ENCODE peak calls at places on chromosomes 3 and 15, in five cellular contexts. One of them, this sample, is unnamed.

GRCh38 chr3:24237971-24238767 is 256.5 kb downstream of the THRB start:
- DNase-seq in endothelial cell of umbilical vein: peak
- DNase-seq in GM12878: peak
- DNase-seq in WTC11: peak
- DNase-seq in A549: peak
- DNase-seq in this sample: peak

GRCh38 chr3:142604940-142605339 is 8.7 kb downstream of the PLS1 start:
- DNase-seq in A549: no peak
- DNase-seq in GM12878: no peak
- DNase-seq in WTC11: no peak
- DNase-seq in endothelial cell of umbilical vein: no peak
- DNase-seq in this sample: no peak

GRCh38 chr3:44117736-44118135 is 124.0 kb upstream of the TOPAZ1 start:
- DNase-seq in endothelial cell of umbilical vein: no peak
- DNase-seq in A549: no peak
- DNase-seq in WTC11: no peak
- DNase-seq in GM12878: no peak
- DNase-seq in this sample: no peak

GRCh38 chr15:67137951-67138935 is 72.8 kb downstream of the SMAD3 start:
- DNase-seq in WTC11: no peak
- DNase-seq in GM12878: no peak
- DNase-seq in endothelial cell of umbilical vein: peak
- DNase-seq in A549: no peak
- DNase-seq in this sample: no peak

GRCh38 chr15:93151488-93151887 is 62.5 kb upstream of the RGMA start:
- DNase-seq in WTC11: no peak
- DNase-seq in endothelial cell of umbilical vein: no peak
- DNase-seq in GM12878: no peak
- DNase-seq in A549: no peak
- DNase-seq in this sample: no peak

GRCh38 chr3:76134166-76134565 is 348.8 kb upstream of the ZNF717 start:
- DNase-seq in GM12878: no peak
- DNase-seq in WTC11: no peak
- DNase-seq in A549: no peak
- DNase-seq in endothelial cell of umbilical vein: no peak
- DNase-seq in this sample: no peak

GRCh38 chr3:13537926-13538325 is 11.0 kb upstream of the FBLN2 start:
- DNase-seq in WTC11: no peak
- DNase-seq in endothelial cell of umbilical vein: no peak
- DNase-seq in A549: peak
- DNase-seq in GM12878: no peak
- DNase-seq in this sample: no peak

GRCh38 chr3:37224879-37225278 is 50.5 kb upstream of the LRRFIP2 start:
- DNase-seq in GM12878: no peak
- DNase-seq in WTC11: no peak
- DNase-seq in A549: no peak
- DNase-seq in endothelial cell of umbilical vein: no peak
- DNase-seq in this sample: no peak

GRCh38 chr15:71080705-71081104 is 34.6 kb upstream of the THSD4 start:
- DNase-seq in WTC11: no peak
- DNase-seq in endothelial cell of umbilical vein: no peak
- DNase-seq in GM12878: peak
- DNase-seq in A549: no peak
- DNase-seq in this sample: no peak

GRCh38 chr15:52717924-52718323 is 38.7 kb upstream of the ATOSA start:
- DNase-seq in A549: no peak
- DNase-seq in WTC11: no peak
- DNase-seq in endothelial cell of umbilical vein: no peak
- DNase-seq in GM12878: no peak
- DNase-seq in this sample: no peak

GRCh38 chr3:184459355-184459754 is 79.5 kb downstream of the CHRD start:
- DNase-seq in A549: no peak
- DNase-seq in GM12878: no peak
- DNase-seq in endothelial cell of umbilical vein: peak
- DNase-seq in WTC11: no peak
- DNase-seq in this sample: peak

GRCh38 chr3:134839422-134839821 is 44.4 kb downstream of the EPHB1 start:
- DNase-seq in WTC11: no peak
- DNase-seq in endothelial cell of umbilical vein: no peak
- DNase-seq in GM12878: no peak
- DNase-seq in A549: no peak
- DNase-seq in this sample: no peak

GRCh38 chr3:179071161-179071568 is 444 bp downstream of the ZMAT3 start:
- DNase-seq in WTC11: no peak
- DNase-seq in endothelial cell of umbilical vein: peak
- DNase-seq in A549: peak
- DNase-seq in GM12878: no peak
- DNase-seq in this sample: no peak

GRCh38 chr3:192494176-192494575 is 233.2 kb downstream of the FGF12 start:
- DNase-seq in endothelial cell of umbilical vein: peak
- DNase-seq in GM12878: no peak
- DNase-seq in A549: no peak
- DNase-seq in WTC11: no peak
- DNase-seq in this sample: peak

GRCh38 chr3:186963636-186964035 is 33.3 kb downstream of the ST6GAL1 start:
- DNase-seq in WTC11: no peak
- DNase-seq in endothelial cell of umbilical vein: no peak
- DNase-seq in GM12878: no peak
- DNase-seq in A549: no peak
- DNase-seq in this sample: no peak

DNA sequence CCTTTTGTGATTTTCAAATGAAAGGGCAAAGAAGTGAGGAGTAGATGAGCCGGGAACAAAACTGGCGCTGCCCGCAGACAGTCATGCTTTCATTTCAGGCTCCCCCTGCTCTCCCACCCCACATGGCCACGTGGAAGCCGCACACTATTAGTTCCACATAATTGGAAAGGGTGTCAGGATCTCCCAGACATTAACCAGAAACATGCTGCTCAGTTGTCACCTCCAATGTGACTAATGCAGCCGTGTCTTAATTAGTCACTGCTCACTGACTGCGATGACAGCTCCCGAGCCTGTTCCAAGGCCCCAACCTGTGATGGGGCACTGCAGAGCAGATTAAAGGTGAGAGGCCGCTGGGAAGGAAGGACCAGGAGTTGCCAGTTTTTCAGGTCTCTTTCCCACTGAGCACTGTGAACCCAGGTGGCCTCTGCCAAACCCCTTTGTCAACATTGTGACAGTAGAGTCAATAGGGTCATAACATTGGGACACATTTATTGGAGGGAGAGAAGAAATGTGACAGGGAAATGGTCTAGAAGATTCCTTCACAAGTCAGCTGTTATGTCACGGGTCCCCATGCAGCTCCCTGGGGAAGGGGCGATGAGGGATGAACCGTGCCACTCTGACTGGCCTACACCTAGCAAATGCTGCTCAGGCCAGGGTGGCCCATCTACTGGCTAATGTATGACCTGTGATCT is 38.6 kb upstream of the SFMBT1 start:
- DNase-seq in WTC11: peak
- DNase-seq in endothelial cell of umbilical vein: no peak
- DNase-seq in GM12878: no peak
- DNase-seq in A549: no peak
- DNase-seq in this sample: no peak
- TF ChIP-seq MAX in WTC11: no peak
- TF ChIP-seq MAX in endothelial cell of umbilical vein: no peak
- TF ChIP-seq MAX in GM12878: no peak
- TF ChIP-seq MAX in A549: no peak
- TF ChIP-seq MAX in this sample: no peak

GRCh38 chr15:68795298-68795848 is 25.3 kb downstream of the ANP32A start:
- DNase-seq in WTC11: peak
- DNase-seq in endothelial cell of umbilical vein: peak
- DNase-seq in A549: no peak
- DNase-seq in GM12878: no peak
- DNase-seq in this sample: no peak
- TF ChIP-seq CTCF in WTC11: no peak
- TF ChIP-seq CTCF in endothelial cell of umbilical vein: no peak
- TF ChIP-seq CTCF in A549: no peak
- TF ChIP-seq CTCF in GM12878: no peak
- TF ChIP-seq CTCF in this sample: no peak

GRCh38 chr3:48503406-48504050 is 446 bp downstream of the SHISA5 start:
- DNase-seq in endothelial cell of umbilical vein: peak
- DNase-seq in WTC11: peak
- DNase-seq in A549: no peak
- DNase-seq in GM12878: no peak
- DNase-seq in this sample: no peak

GRCh38 chr3:48502121-48502520 is 1.9 kb downstream of the SHISA5 start:
- DNase-seq in endothelial cell of umbilical vein: no peak
- DNase-seq in GM12878: no peak
- DNase-seq in WTC11: no peak
- DNase-seq in A549: no peak
- DNase-seq in this sample: no peak

GRCh38 chr3:48504051-48504946 is at the start of gene SHISA5:
- DNase-seq in endothelial cell of umbilical vein: peak
- DNase-seq in GM12878: no peak
- DNase-seq in WTC11: peak
- DNase-seq in A549: no peak
- DNase-seq in this sample: peak

GRCh38 chr3:48501196-48501595 is 2.8 kb downstream of the SHISA5 start:
- DNase-seq in WTC11: no peak
- DNase-seq in A549: no peak
- DNase-seq in endothelial cell of umbilical vein: no peak
- DNase-seq in GM12878: no peak
- DNase-seq in this sample: no peak

DNA sequence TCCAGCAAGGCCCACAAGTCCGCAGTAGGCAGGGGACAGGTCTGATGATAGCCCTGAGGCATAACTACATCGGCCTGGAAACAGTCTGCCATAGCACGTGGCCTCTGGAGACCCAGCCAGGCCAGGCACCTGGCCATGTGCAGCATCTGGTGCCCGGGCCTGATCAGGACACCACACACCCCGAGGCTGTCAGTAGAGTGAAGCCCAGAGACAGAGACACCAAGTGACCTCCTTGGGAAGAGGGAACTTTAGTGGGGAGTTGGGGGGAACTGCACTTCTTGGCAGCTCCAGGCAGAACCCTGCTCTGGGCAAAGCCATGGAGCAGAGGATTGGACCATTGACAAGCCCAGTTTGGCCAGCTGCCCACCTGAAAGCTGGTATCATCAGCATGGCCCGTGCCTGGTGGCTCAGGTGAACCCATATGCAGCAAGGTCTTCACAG is 1.2 kb downstream of the SHISA5 start:
- DNase-seq in endothelial cell of umbilical vein: no peak
- DNase-seq in WTC11: no peak
- DNase-seq in A549: no peak
- DNase-seq in GM12878: no peak
- DNase-seq in this sample: no peak
- TF ChIP-seq MAX in endothelial cell of umbilical vein: no peak
- TF ChIP-seq MAX in WTC11: no peak
- TF ChIP-seq MAX in A549: no peak
- TF ChIP-seq MAX in GM12878: no peak
- TF ChIP-seq MAX in this sample: no peak

GRCh38 chr15:33639968-33640367 is 328.3 kb upstream of the CHRM5 start:
- DNase-seq in GM12878: no peak
- DNase-seq in endothelial cell of umbilical vein: no peak
- DNase-seq in A549: no peak
- DNase-seq in WTC11: no peak
- DNase-seq in this sample: no peak
- TF ChIP-seq CTCF in GM12878: no peak
- TF ChIP-seq CTCF in endothelial cell of umbilical vein: no peak
- TF ChIP-seq CTCF in A549: no peak
- TF ChIP-seq CTCF in WTC11: no peak
- TF ChIP-seq CTCF in this sample: no peak

GRCh38 chr15:84108725-84109124 is 126.8 kb upstream of the GOLGA6L4 start:
- DNase-seq in A549: no peak
- DNase-seq in GM12878: no peak
- DNase-seq in WTC11: no peak
- DNase-seq in endothelial cell of umbilical vein: no peak
- DNase-seq in this sample: no peak
- TF ChIP-seq MAX in A549: no peak
- TF ChIP-seq MAX in GM12878: no peak
- TF ChIP-seq MAX in WTC11: no peak
- TF ChIP-seq MAX in endothelial cell of umbilical vein: no peak
- TF ChIP-seq MAX in this sample: no peak

GRCh38 chr3:113948015-113948917 is 453 bp downstream of the ZDHHC23 start:
- DNase-seq in A549: peak
- DNase-seq in WTC11: peak
- DNase-seq in GM12878: no peak
- DNase-seq in endothelial cell of umbilical vein: peak
- DNase-seq in this sample: peak

GRCh38 chr3:113946831-113947230 is 982 bp upstream of the ZDHHC23 start:
- DNase-seq in A549: no peak
- DNase-seq in GM12878: no peak
- DNase-seq in WTC11: no peak
- DNase-seq in endothelial cell of umbilical vein: no peak
- DNase-seq in this sample: no peak

GRCh38 chr3:113952921-113953320 is 5.1 kb downstream of the ZDHHC23 start:
- DNase-seq in WTC11: no peak
- DNase-seq in GM12878: no peak
- DNase-seq in A549: no peak
- DNase-seq in endothelial cell of umbilical vein: no peak
- DNase-seq in this sample: no peak

DNA sequence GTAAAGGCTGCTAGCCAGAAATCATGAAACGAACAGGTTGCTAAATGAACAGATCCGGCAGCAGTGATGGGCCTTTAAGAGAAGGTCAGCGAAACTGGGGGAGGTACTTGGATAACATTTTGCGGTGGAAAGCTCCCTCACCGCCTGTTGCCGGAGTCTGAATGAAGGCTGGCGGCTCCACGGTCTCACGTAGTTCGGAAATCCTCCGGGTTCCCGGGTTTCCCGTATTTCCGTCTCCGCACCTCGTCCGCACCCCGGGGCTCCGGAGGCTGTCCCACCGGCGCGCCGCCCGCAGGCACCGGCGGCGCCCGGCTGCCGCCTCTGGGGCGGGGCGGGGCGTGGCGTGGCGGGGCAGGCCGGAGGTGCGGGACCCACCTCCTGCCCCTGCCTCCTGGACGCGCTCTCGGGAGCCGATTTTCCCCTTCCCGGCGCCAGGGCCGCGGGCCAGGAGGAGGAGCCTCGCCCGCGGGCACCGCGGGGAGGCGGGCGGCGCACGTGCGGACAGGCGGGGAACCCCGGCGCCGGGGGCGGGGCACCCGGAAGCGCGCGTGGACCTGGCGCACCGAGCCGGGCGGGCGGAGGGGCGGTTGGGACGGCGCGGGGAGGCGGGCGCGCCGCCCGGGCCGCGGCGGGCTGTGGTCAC is at the start of gene ZDHHC23:
- DNase-seq in GM12878: no peak
- DNase-seq in endothelial cell of umbilical vein: peak
- DNase-seq in A549: peak
- DNase-seq in WTC11: peak
- DNase-seq in this sample: peak
- TF ChIP-seq CTCF in GM12878: no peak
- TF ChIP-seq CTCF in endothelial cell of umbilical vein: no peak
- TF ChIP-seq CTCF in A549: no peak
- TF ChIP-seq CTCF in WTC11: no peak
- TF ChIP-seq CTCF in this sample: no peak

DNA sequence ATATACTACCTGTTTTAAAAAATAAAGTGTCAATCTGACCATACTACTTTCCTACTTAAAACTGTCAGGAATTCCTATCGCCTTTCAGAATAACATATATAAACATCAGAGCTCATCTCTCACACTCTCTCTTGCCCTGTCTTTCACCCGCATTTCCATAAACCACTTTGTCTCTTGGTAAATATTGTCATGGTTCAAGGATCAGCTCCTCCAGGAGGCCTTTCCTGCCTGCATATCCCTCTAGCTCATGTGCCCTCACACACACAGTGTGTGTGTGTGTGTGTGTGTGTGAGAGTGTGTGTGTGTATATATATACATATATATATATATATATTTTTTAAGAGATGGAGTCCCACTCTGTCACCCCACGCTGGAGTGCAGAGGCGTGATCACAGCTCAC is 6.7 kb downstream of the SUMF1 start:
- DNase-seq in WTC11: no peak
- DNase-seq in A549: no peak
- DNase-seq in endothelial cell of umbilical vein: no peak
- DNase-seq in GM12878: no peak
- DNase-seq in this sample: no peak
- TF ChIP-seq MAX in WTC11: no peak
- TF ChIP-seq MAX in A549: no peak
- TF ChIP-seq MAX in endothelial cell of umbilical vein: no peak
- TF ChIP-seq MAX in GM12878: no peak
- TF ChIP-seq MAX in this sample: no peak